ENCODE peak calls at places on chromosomes 6 and 20, in eight cellular contexts. W is tibial artery; H is NCI-H2171; C is NCI-H69; B is stimulated activated CD4-positive, alpha-beta T cell treated with anti-CD3 and anti-CD28 coated beads, TNF-alpha, amount 100 ng/mL, for 4 hours; S is M059J; N is bronchial epithelial cell; L is EL. O is an unnamed sample.

GRCh38 chr6:84635081-84635745 is 129.2 kb downstream of the TBX18 start:
- DNase-seq in W (no peak), H (no peak), C (no peak), B (no peak), S (peak; percentile 63), N (peak; percentile 36), L (peak; percentile 74), O (no peak)

GRCh38 chr20:53822534-53822933 is 228.9 kb upstream of the ZNF217 start:
- DNase-seq in W (no peak), H (no peak), C (no peak), B (no peak), S (no peak), N (no peak), L (no peak), O (no peak)

GRCh38 chr6:155492061-155492735 is 36.6 kb upstream of the NOX3 start:
- DNase-seq in W (no peak), H (no peak), C (no peak), B (no peak), S (no peak), N (no peak), L (no peak), O (no peak)

GRCh38 chr6:53696351-53696750 is 30.8 kb upstream of the KLHL31 start:
- DNase-seq in W (no peak), H (no peak), C (no peak), B (no peak), S (no peak), N (no peak), L (no peak), O (no peak)

GRCh38 chr6:36963451-36964290 is 9.1 kb downstream of the PI16 start:
- DNase-seq in W (no peak), H (no peak), C (peak; percentile 58), B (no peak), S (no peak), N (peak; percentile 58), L (peak; percentile 24), O (no peak)

GRCh38 chr6:30931272-30931671 is 698 bp downstream of the SFTA2 start:
- DNase-seq in W (no peak), H (no peak), C (no peak), B (no peak), S (no peak), N (no peak), L (no peak), O (no peak)

GRCh38 chr6:13614126-13614925 is 809 bp upstream of the NOL7 start:
- DNase-seq in W (peak; percentile 40), H (peak; percentile 43), C (peak; percentile 90), B (no peak), S (peak; percentile 70), N (peak; percentile 59), L (peak; percentile 59), O (peak; percentile 49)

GRCh38 chr20:42749548-42749947 is 440.2 kb downstream of the PTPRT start:
- DNase-seq in W (no peak), H (no peak), C (no peak), B (no peak), S (no peak), N (no peak), L (no peak), O (no peak)